ENCODE peak calls at places on chromosomes 13 and 19, in six cellular contexts. N is pulmonary artery endothelial cell; B is T-cell; Y is RCC 7860; S is activated naive CD8-positive, alpha-beta T cell treated with anti-CD3 and anti-CD28 coated beads, Interleukin-2, amount 50 U/mL, for 24 hours; H is bronchial epithelial cell. U is an unnamed sample.

GRCh38 chr19:41744850-41745249 is 10.5 kb upstream of the CEACAM6 start:
- DNase-seq in N (no peak), Y (no peak), S (no peak), B (no peak), H (no peak), U (no peak)

GRCh38 chr13:65063753-65064152 is 2166.4 kb downstream of the PCDH9 start:
- DNase-seq in B (no peak), N (no peak), S (no peak), H (no peak), Y (no peak), U (peak; percentile 31)

GRCh38 chr19:4264812-4265211 is 14.3 kb upstream of the SHD start:
- DNase-seq in B (no peak), N (no peak), Y (no peak), H (no peak), S (no peak), U (no peak)

GRCh38 chr19:2311093-2311492 is 3.1 kb upstream of the LINGO3 start:
- DNase-seq in N (no peak), S (no peak), Y (no peak), B (no peak), H (no peak), U (no peak)

GRCh38 chr13:111992911-111993310 is 74.0 kb upstream of the SOX1 start:
- DNase-seq in H (no peak), N (no peak), S (no peak), B (no peak), Y (no peak), U (no peak)

GRCh38 chr13:100646030-100646673 is 28.4 kb downstream of the TMTC4 start:
- DNase-seq in N (peak; percentile 8), Y (no peak), H (peak; percentile 27), B (no peak), S (no peak), U (peak; percentile 80)

GRCh38 chr19:956747-957451 is 27.2 kb upstream of the WDR18 start:
- DNase-seq in B (no peak), S (no peak), N (no peak), H (no peak), Y (no peak), U (no peak)

GRCh38 chr19:49515767-49516166 is 3.3 kb downstream of the FCGRT start:
- DNase-seq in N (no peak), H (no peak), B (no peak), S (no peak), Y (no peak), U (no peak)

GRCh38 chr13:55493297-55493696 is 1647.4 kb upstream of the PRR20A start:
- DNase-seq in Y (no peak), B (no peak), S (no peak), H (no peak), N (no peak), U (no peak)

GRCh38 chr19:2982983-2983350 is 5.6 kb downstream of the TLE6 start:
- DNase-seq in S (no peak), N (peak; percentile 82), H (peak; percentile 31), Y (no peak), B (no peak), U (peak; percentile 88)

GRCh38 chr13:69565334-69565733 is 542.3 kb upstream of the ATXN8OS start:
- DNase-seq in S (no peak), H (peak; percentile 23), Y (peak; percentile 88), B (no peak), N (no peak), U (no peak)

GRCh38 chr13:40061466-40062450 is 406.3 kb downstream of the COG6 start:
- DNase-seq in Y (peak; percentile 32), S (no peak), N (no peak), H (peak; percentile 70), B (no peak), U (no peak)

GRCh38 chr13:92175330-92175729 is 776.9 kb downstream of the GPC5 start:
- DNase-seq in H (no peak), N (no peak), Y (peak; percentile 5), S (no peak), B (no peak), U (peak; percentile 29)

GRCh38 chr19:4801085-4801619 is 9.6 kb downstream of the FEM1A start:
- DNase-seq in S (no peak), N (no peak), H (no peak), Y (no peak), B (no peak), U (no peak)

GRCh38 chr13:46495647-46496046 is 57.3 kb upstream of the LRCH1 start:
- DNase-seq in B (no peak), S (no peak), N (no peak), Y (no peak), H (no peak), U (no peak)

GRCh38 chr13:42594577-42595571 is 20.9 kb downstream of the TNFSF11 start:
- DNase-seq in H (peak; percentile 63), Y (peak; percentile 37), B (no peak), N (no peak), S (peak; percentile 48), U (peak; percentile 37)

GRCh38 chr13:64855506-64855905 is 2374.6 kb downstream of the PCDH9 start:
- DNase-seq in N (peak; percentile 7), B (no peak), S (no peak), H (no peak), Y (no peak), U (no peak)

GRCh38 chr19:38062959-38063786 is 156.2 kb downstream of the SIPA1L3 start:
- DNase-seq in H (no peak), Y (no peak), N (no peak), B (no peak), S (no peak), U (peak; percentile 48)

GRCh38 chr19:8080832-8081231 is 28.3 kb downstream of the CCL25 start:
- DNase-seq in B (no peak), H (no peak), Y (no peak), N (no peak), S (no peak), U (no peak)

GRCh38 chr13:114111577-114111976 is 20.8 kb downstream of the RASA3 start:
- DNase-seq in S (no peak), B (no peak), Y (no peak), H (no peak), N (no peak), U (no peak)

GRCh38 chr19:15101479-15102082 is 5.6 kb upstream of the SYDE1 start:
- DNase-seq in N (peak; percentile 26), Y (no peak), S (peak; percentile 65), H (peak; percentile 65), B (no peak), U (no peak)

GRCh38 chr13:113835461-113836274 is 28.2 kb downstream of the GAS6 start:
- DNase-seq in N (no peak), S (no peak), H (no peak), B (no peak), Y (no peak), U (peak; percentile 45)

GRCh38 chr13:45055902-45056648 is 64.2 kb upstream of the GTF2F2 start:
- DNase-seq in H (peak; percentile 83), N (no peak), Y (no peak), S (peak; percentile 44), B (no peak), U (no peak)

GRCh38 chr19:5563941-5564612 is 3.7 kb downstream of the TINCR start:
- DNase-seq in N (no peak), B (no peak), S (no peak), Y (no peak), H (peak; percentile 66), U (peak; percentile 67)

GRCh38 chr13:35283856-35284255 is 192.6 kb downstream of the MAB21L1 start:
- DNase-seq in B (no peak), H (peak; percentile 80), S (no peak), N (no peak), Y (no peak), U (peak; percentile 71)

GRCh38 chr19:1098177-1099051 is 3.2 kb upstream of the POLR2E start:
- DNase-seq in B (no peak), S (no peak), Y (no peak), N (no peak), H (peak; percentile 72), U (no peak)

GRCh38 chr13:36919833-36920611 is at the start of gene SMAD9:
- DNase-seq in B (no peak), H (peak; percentile 29), S (peak; percentile 30), N (peak; percentile 20), Y (peak; percentile 38), U (peak; percentile 68)

GRCh38 chr13:79307866-79308298 is 98.2 kb downstream of the RBM26 start:
- DNase-seq in S (peak; percentile 4), H (peak; percentile 16), N (no peak), Y (no peak), B (no peak), U (no peak)

GRCh38 chr13:66586489-66586888 is 643.6 kb downstream of the PCDH9 start:
- DNase-seq in N (no peak), Y (no peak), H (peak; percentile 11), S (no peak), B (no peak), U (no peak)

GRCh38 chr19:43224855-43225253 is 19.4 kb upstream of the PSG4 start:
- DNase-seq in B (no peak), N (no peak), Y (no peak), S (no peak), H (no peak), U (no peak)

GRCh38 chr19:10517361-10517759 is at the start of gene S1PR5:
- DNase-seq in N (no peak), B (no peak), Y (no peak), H (no peak), S (no peak), U (peak; percentile 44)

GRCh38 chr13:44404261-44405139 is 30.9 kb downstream of the SERP2 start:
- DNase-seq in B (no peak), S (no peak), N (no peak), H (no peak), Y (no peak), U (no peak)

GRCh38 chr19:595326-596262 is 5.9 kb downstream of the HCN2 start:
- DNase-seq in N (no peak), S (no peak), B (no peak), Y (no peak), H (no peak), U (no peak)

GRCh38 chr13:67097856-67098255 is 132.3 kb downstream of the PCDH9 start:
- DNase-seq in B (no peak), Y (no peak), N (no peak), S (no peak), H (no peak), U (no peak)

GRCh38 chr13:113952983-113953520 is 20.8 kb downstream of the C13orf46 start:
- DNase-seq in H (no peak), Y (no peak), B (no peak), N (no peak), S (no peak), U (no peak)

GRCh38 chr13:113955235-113955634 is 18.6 kb downstream of the C13orf46 start:
- DNase-seq in N (no peak), Y (no peak), B (no peak), H (no peak), S (no peak), U (no peak)

GRCh38 chr13:110306960-110307696 is at the start of the genes COL4A1 and COL4A2:
- DNase-seq in Y (peak; percentile 24), N (no peak), S (no peak), B (no peak), H (peak; percentile 27), U (peak; percentile 21)

GRCh38 chr13:29849071-29849541 is 1.3 kb downstream of the UBL3 start:
- DNase-seq in N (no peak), Y (no peak), B (peak; percentile 7), S (peak; percentile 23), H (peak; percentile 45), U (peak; percentile 39)